ENCODE peak calls at places on chromosomes 13 and 19, in six cellular contexts. W is heart left ventricle, T is ovary, E is ascending aorta, A is adrenal gland, Q is keratinocyte. J is an unnamed sample. For H3K4me1, the result is how much of the 10 kb centered on the place peaks cover.

GRCh38 chr13:47904891-47905290 is 96.2 kb downstream of the SUCLA2 start:
- DNase-seq in W (no peak), T (no peak), E (no peak), A (no peak), Q (no peak), J (no peak)

GRCh38 chr19:50705422-50706019 is 14.1 kb downstream of the SHANK1 start:
- DNase-seq in W (no peak), T (no peak), E (no peak), A (peak), Q (no peak), J (no peak)

GRCh38 chr13:109989686-109990085 is 203.3 kb upstream of the IRS2 start:
- DNase-seq in W (no peak), T (no peak), E (no peak), A (no peak), Q (no peak), J (no peak)

GRCh38 chr13:50998326-50998725 is 88.7 kb downstream of the RNASEH2B start:
- DNase-seq in W (no peak), T (no peak), E (no peak), A (no peak), Q (peak), J (no peak)

GRCh38 chr19:7916137-7916907 is 1.7 kb downstream of the TGFBR3L start:
- DNase-seq in W (no peak), T (no peak), E (no peak), A (no peak), Q (no peak), J (no peak)

GRCh38 chr13:74556002-74556551 is 421.9 kb upstream of the KLF12 start:
- DNase-seq in W (no peak), T (no peak), E (no peak), A (no peak), Q (no peak), J (no peak)

GRCh38 chr13:45809810-45810394 is 41.7 kb downstream of the SIAH3 start:
- DNase-seq in W (no peak), T (no peak), E (no peak), A (no peak), Q (no peak), J (no peak)

GRCh38 chr19:12834418-12834943 is at the start of gene RTBDN:
- DNase-seq in W (no peak), T (no peak), E (no peak), A (no peak), Q (no peak), J (no peak)

GRCh38 chr19:13027031-13027430 is 31.8 kb downstream of the NFIX start:
- DNase-seq in W (no peak), T (no peak), E (no peak), A (no peak), Q (no peak), J (no peak)

GRCh38 chr19:44722131-44723121 is 23.5 kb downstream of the CEACAM16 start:
- DNase-seq in W (no peak), T (no peak), E (no peak), A (no peak), Q (no peak), J (no peak)

GRCh38 chr19:54158812-54159351 is 639 bp downstream of the LENG1 start:
- DNase-seq in W (no peak), T (no peak), E (no peak), A (no peak), Q (no peak), J (no peak)

GRCh38 chr13:109747524-109747923 is 38.9 kb downstream of the IRS2 start:
- DNase-seq in W (no peak), T (no peak), E (no peak), A (no peak), Q (no peak), J (no peak)

GRCh38 chr19:768424-768823 is 17.5 kb downstream of the MISP start:
- DNase-seq in W (no peak), T (no peak), E (no peak), A (no peak), Q (no peak), J (no peak)

GRCh38 chr13:109629737-109630136 is 156.6 kb downstream of the IRS2 start:
- DNase-seq in W (no peak), T (no peak), E (no peak), A (no peak), Q (no peak), J (no peak)

GRCh38 chr19:3682741-3683404 is 17.4 kb downstream of the PIP5K1C start:
- DNase-seq in W (no peak), T (peak), E (no peak), A (no peak), Q (no peak), J (no peak)

GRCh38 chr13:43516401-43516826 is 270.4 kb downstream of the ENOX1 start:
- DNase-seq in W (peak), T (peak), E (no peak), A (no peak), Q (no peak), J (no peak)

GRCh38 chr13:30158774-30159445 is 148.4 kb downstream of the KATNAL1 start:
- DNase-seq in W (no peak), T (no peak), E (no peak), A (peak), Q (no peak), J (no peak)

GRCh38 chr13:95607363-95607762 is 37.1 kb downstream of the DZIP1 start:
- DNase-seq in W (no peak), T (no peak), E (no peak), A (no peak), Q (no peak), J (no peak)

GRCh38 chr13:113209336-113209879 is at the start of gene CUL4A:
- DNase-seq in W (peak), T (peak), E (no peak), A (peak), Q (no peak), J (peak)

GRCh38 chr13:52455677-52456041 is 381 bp downstream of the CKAP2 start:
- DNase-seq in W (peak), T (peak), E (peak), A (peak), Q (no peak), J (peak)

GRCh38 chr19:12785431-12786011 is 5.8 kb upstream of the JUNB start:
- DNase-seq in W (no peak), T (no peak), E (no peak), A (no peak), Q (no peak), J (peak)

GRCh38 chr19:39078436-39079200 is 5.5 kb upstream of the ACP7 start:
- DNase-seq in W (no peak), T (no peak), E (no peak), A (no peak), Q (peak), J (no peak)

GRCh38 chr13:100495455-100495854 is 93.1 kb downstream of the GGACT start:
- DNase-seq in W (no peak), T (no peak), E (no peak), A (no peak), Q (no peak), J (no peak)

GRCh38 chr19:42693760-42694350 is 46.4 kb downstream of the PSG3 start:
- DNase-seq in W (no peak), T (no peak), E (no peak), A (peak), Q (no peak), J (no peak)

GRCh38 chr19:49512970-49513745 is 697 bp downstream of the FCGRT start:
- DNase-seq in W (peak), T (peak), E (no peak), A (peak), Q (no peak), J (peak)

GRCh38 chr19:32227561-32228165 is 117.7 kb upstream of the ZNF507 start:
- DNase-seq in W (no peak), T (no peak), E (no peak), A (no peak), Q (no peak), J (no peak)

GRCh38 chr19:7544626-7545025 is 9.1 kb downstream of the PNPLA6 start:
- DNase-seq in W (no peak), T (no peak), E (no peak), A (no peak), Q (no peak), J (no peak)

GRCh38 chr19:16327911-16328823 is 3.5 kb downstream of the KLF2 start:
- DNase-seq in W (peak), T (peak), E (peak), A (peak), Q (no peak), J (peak)

GRCh38 chr13:30616927-30617314 is 799 bp upstream of the USPL1 start:
- DNase-seq in W (peak), T (peak), E (peak), A (peak), Q (peak), J (no peak)

GRCh38 chr13:30313307-30313706 is 6.0 kb upstream of the KATNAL1 start:
- DNase-seq in W (no peak), T (no peak), E (no peak), A (no peak), Q (no peak), J (no peak)

DNA sequence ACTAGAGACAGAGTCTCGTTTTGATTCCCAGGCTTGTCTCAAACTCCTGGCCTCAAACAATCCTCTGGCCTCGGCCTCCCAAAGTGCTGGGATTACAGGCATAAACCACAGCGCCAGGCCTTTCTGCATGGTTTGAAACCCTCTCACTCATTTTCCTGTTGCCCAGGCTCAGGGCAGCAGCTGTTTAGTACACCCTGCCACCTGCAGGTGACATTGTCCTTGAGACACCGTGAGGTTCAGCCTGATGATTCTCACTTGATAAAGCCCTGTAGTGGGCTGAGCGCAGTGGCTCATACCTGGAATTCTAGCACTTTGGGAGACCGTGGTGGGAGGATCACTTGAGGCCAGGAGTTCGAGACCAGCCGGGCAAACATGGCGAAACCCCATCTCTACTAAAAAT is 12.5 kb downstream of the IL12RB1 start:
- DNase-seq in W (no peak), T (no peak), E (no peak), A (no peak), Q (no peak), J (no peak)
- TF ChIP-seq CTCF in W (no peak), T (no peak), E (no peak), A (no peak), Q (no peak), J (no peak)

DNA sequence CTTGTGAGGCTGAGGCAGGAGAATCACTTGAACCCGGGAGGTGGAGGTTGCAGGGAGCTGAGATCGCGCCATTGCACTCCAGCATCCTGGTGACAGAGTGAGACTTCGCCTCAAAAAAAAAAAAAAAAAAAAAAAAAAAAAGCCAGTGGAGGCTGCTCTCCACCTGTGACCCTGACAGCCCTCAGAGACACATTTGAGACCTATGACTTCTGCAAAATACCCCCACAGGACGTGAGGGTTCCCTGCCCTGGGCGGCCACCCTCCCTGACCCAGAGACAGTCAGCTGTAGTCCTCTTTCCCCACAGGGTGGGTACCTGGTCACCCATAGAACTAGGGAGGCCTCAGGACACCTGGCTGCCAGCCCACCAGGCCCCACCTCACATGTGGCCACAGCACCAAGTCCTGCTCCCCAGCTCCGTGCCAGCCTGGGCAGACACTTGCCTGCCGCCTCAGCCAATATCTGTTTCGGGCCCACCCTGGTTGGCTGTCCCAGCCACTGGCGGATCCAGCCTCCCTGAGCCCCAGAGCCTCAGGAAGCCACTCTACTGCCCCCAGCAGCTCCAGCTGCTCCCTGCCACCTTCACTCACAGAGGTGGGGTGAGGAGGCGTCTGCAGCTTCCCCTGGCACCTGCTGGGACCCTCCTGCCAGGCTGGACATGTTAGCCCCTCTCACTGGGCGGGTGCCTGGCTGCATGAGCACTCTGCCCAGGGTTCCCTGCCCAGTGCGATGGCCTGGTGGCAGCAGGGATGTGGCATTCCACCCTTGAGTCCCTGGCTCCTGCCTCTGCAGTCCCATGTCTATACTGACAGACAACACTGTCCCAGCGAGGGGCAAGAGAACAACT is 7.0 kb downstream of the MKNK2 start:
- DNase-seq in W (no peak), T (peak), E (no peak), A (no peak), Q (no peak), J (no peak)
- H3K4me1 ChIP-seq in W (half or more), T (under half), E (under half), A (half or more), Q (under half), J (half or more)

DNA sequence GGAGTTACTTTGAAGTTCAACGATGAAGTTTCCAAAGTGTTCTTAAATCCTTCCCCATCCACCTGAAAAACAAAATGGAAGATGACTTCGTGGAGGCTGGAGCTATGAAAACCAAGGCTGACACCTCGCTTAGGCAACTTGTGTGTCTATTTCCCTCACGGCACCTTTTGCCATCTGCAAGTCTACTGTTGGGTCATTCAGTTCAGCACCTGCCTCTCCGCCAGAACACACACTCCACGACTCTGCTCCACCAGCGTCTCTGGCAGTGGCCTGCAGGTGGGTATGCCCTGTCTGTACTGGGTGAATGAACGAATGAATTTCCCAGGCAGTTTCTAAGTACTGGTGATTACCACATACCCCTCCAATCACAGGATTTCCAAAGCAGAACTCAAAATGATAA is 9.1 kb downstream of the SAFB2 start:
- DNase-seq in W (no peak), T (no peak), E (no peak), A (no peak), Q (no peak), J (no peak)
- TF ChIP-seq CTCF in W (no peak), T (no peak), E (no peak), A (no peak), Q (no peak), J (no peak)

DNA sequence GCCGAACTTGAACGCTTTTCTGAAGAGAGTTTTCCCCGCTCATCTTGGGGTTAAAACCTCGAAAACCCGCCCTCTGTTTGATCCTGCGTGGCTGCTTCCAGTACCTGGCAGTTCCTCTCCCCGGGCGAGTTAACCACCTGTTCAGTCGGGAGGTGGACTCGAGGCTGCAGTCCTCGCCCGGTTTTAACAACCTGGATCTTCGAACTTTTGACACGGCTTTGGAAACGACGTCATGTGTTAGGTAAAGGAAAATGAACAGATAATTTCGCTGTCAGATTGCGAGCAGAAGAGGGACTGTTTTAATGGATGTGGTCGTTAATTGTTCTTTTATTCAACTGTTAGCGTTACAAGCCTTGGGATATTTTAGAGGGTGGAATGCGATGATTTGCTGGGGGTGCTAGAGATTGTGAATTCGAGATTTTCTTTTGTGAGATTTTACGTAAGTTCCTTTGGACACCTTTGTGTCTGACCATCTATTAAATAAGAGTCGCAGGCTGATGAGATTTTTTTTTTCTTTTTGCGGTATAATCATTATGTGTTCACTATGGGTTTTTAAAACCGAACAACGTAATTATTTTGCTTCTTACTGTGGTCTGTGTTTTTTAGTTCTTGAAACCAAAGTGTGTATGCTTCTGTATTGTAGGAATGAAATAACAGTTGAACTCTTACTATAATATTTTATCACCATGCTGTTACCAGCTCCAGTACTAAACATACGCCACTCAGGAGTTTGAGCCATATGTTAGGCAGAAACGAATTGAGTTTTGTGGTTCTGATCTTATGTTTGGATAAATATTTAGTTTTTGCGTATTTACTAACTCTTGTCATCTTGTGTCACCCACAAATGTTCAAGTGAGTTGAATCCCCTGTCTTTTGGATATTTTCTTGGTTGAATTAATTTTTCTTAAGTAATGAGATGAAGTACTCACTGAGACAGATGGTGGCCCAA is 1.2 kb downstream of the FNDC3A start:
- DNase-seq in W (no peak), T (no peak), E (no peak), A (no peak), Q (no peak), J (no peak)
- H3K4me1 ChIP-seq in W (under half), T (under half), E (under half), A (under half), Q (under half), J (under half)

J was measured in heart right ventricle.